ENCODE peak calls at places on chromosomes 6 and 20, in four cellular contexts. One of them, this sample, is unnamed.

GRCh38 chr6:162261598-162261997 is 466.0 kb downstream of the PRKN start:
- DNase-seq in activated CD4-positive, alpha-beta T cell treated with anti-CD3 and anti-CD28 coated beads, Interleukin-2, amount 50 U/mL, for 1 hour: no peak
- DNase-seq in mesenchymal stem cell: no peak
- DNase-seq in stimulated activated CD8-positive, alpha-beta memory T cell treated with anti-CD3 and anti-CD28 coated beads, Interleukin-2, amount 100 ng/mL, for 1 hour: no peak
- DNase-seq in this sample: no peak

GRCh38 chr6:167691566-167692312 is 135.0 kb upstream of the AFDN start:
- DNase-seq in activated CD4-positive, alpha-beta T cell treated with anti-CD3 and anti-CD28 coated beads, Interleukin-2, amount 50 U/mL, for 1 hour: no peak
- DNase-seq in mesenchymal stem cell: peak
- DNase-seq in stimulated activated CD8-positive, alpha-beta memory T cell treated with anti-CD3 and anti-CD28 coated beads, Interleukin-2, amount 100 ng/mL, for 1 hour: no peak
- DNase-seq in this sample: no peak

GRCh38 chr6:137363805-137364138 is 130.4 kb downstream of the OLIG3 start:
- DNase-seq in activated CD4-positive, alpha-beta T cell treated with anti-CD3 and anti-CD28 coated beads, Interleukin-2, amount 50 U/mL, for 1 hour: no peak
- DNase-seq in stimulated activated CD8-positive, alpha-beta memory T cell treated with anti-CD3 and anti-CD28 coated beads, Interleukin-2, amount 100 ng/mL, for 1 hour: no peak
- DNase-seq in mesenchymal stem cell: no peak
- DNase-seq in this sample: no peak

GRCh38 chr6:80143312-80143960 is 37.0 kb downstream of the BCKDHB start:
- DNase-seq in stimulated activated CD8-positive, alpha-beta memory T cell treated with anti-CD3 and anti-CD28 coated beads, Interleukin-2, amount 100 ng/mL, for 1 hour: no peak
- DNase-seq in mesenchymal stem cell: peak
- DNase-seq in activated CD4-positive, alpha-beta T cell treated with anti-CD3 and anti-CD28 coated beads, Interleukin-2, amount 50 U/mL, for 1 hour: no peak
- DNase-seq in this sample: peak

GRCh38 chr6:4588163-4588562 is 188.0 kb upstream of the CDYL start:
- DNase-seq in activated CD4-positive, alpha-beta T cell treated with anti-CD3 and anti-CD28 coated beads, Interleukin-2, amount 50 U/mL, for 1 hour: no peak
- DNase-seq in stimulated activated CD8-positive, alpha-beta memory T cell treated with anti-CD3 and anti-CD28 coated beads, Interleukin-2, amount 100 ng/mL, for 1 hour: no peak
- DNase-seq in mesenchymal stem cell: no peak
- DNase-seq in this sample: no peak

GRCh38 chr20:23050847-23051627 is 1.6 kb upstream of the THBD start:
- DNase-seq in stimulated activated CD8-positive, alpha-beta memory T cell treated with anti-CD3 and anti-CD28 coated beads, Interleukin-2, amount 100 ng/mL, for 1 hour: no peak
- DNase-seq in mesenchymal stem cell: peak
- DNase-seq in activated CD4-positive, alpha-beta T cell treated with anti-CD3 and anti-CD28 coated beads, Interleukin-2, amount 50 U/mL, for 1 hour: no peak
- DNase-seq in this sample: peak

GRCh38 chr6:44029489-44030185 is 97.6 kb downstream of the MRPL14 start:
- DNase-seq in activated CD4-positive, alpha-beta T cell treated with anti-CD3 and anti-CD28 coated beads, Interleukin-2, amount 50 U/mL, for 1 hour: no peak
- DNase-seq in stimulated activated CD8-positive, alpha-beta memory T cell treated with anti-CD3 and anti-CD28 coated beads, Interleukin-2, amount 100 ng/mL, for 1 hour: no peak
- DNase-seq in mesenchymal stem cell: no peak
- DNase-seq in this sample: no peak

GRCh38 chr6:80282913-80283554 is 176.6 kb downstream of the BCKDHB start:
- DNase-seq in activated CD4-positive, alpha-beta T cell treated with anti-CD3 and anti-CD28 coated beads, Interleukin-2, amount 50 U/mL, for 1 hour: no peak
- DNase-seq in stimulated activated CD8-positive, alpha-beta memory T cell treated with anti-CD3 and anti-CD28 coated beads, Interleukin-2, amount 100 ng/mL, for 1 hour: no peak
- DNase-seq in mesenchymal stem cell: no peak
- DNase-seq in this sample: no peak

GRCh38 chr6:154459513-154459912 is 51.0 kb downstream of the CNKSR3 start:
- DNase-seq in mesenchymal stem cell: no peak
- DNase-seq in stimulated activated CD8-positive, alpha-beta memory T cell treated with anti-CD3 and anti-CD28 coated beads, Interleukin-2, amount 100 ng/mL, for 1 hour: no peak
- DNase-seq in activated CD4-positive, alpha-beta T cell treated with anti-CD3 and anti-CD28 coated beads, Interleukin-2, amount 50 U/mL, for 1 hour: no peak
- DNase-seq in this sample: peak

GRCh38 chr6:149138699-149139294 is 178.7 kb upstream of the TAB2 start:
- DNase-seq in stimulated activated CD8-positive, alpha-beta memory T cell treated with anti-CD3 and anti-CD28 coated beads, Interleukin-2, amount 100 ng/mL, for 1 hour: no peak
- DNase-seq in activated CD4-positive, alpha-beta T cell treated with anti-CD3 and anti-CD28 coated beads, Interleukin-2, amount 50 U/mL, for 1 hour: no peak
- DNase-seq in mesenchymal stem cell: no peak
- DNase-seq in this sample: no peak

GRCh38 chr6:14783594-14783993 is 462.3 kb upstream of the JARID2 start:
- DNase-seq in mesenchymal stem cell: no peak
- DNase-seq in stimulated activated CD8-positive, alpha-beta memory T cell treated with anti-CD3 and anti-CD28 coated beads, Interleukin-2, amount 100 ng/mL, for 1 hour: no peak
- DNase-seq in activated CD4-positive, alpha-beta T cell treated with anti-CD3 and anti-CD28 coated beads, Interleukin-2, amount 50 U/mL, for 1 hour: no peak
- DNase-seq in this sample: no peak

GRCh38 chr6:111555041-111555440 is 50.6 kb downstream of the TRAF3IP2 start:
- DNase-seq in activated CD4-positive, alpha-beta T cell treated with anti-CD3 and anti-CD28 coated beads, Interleukin-2, amount 50 U/mL, for 1 hour: no peak
- DNase-seq in mesenchymal stem cell: no peak
- DNase-seq in stimulated activated CD8-positive, alpha-beta memory T cell treated with anti-CD3 and anti-CD28 coated beads, Interleukin-2, amount 100 ng/mL, for 1 hour: no peak
- DNase-seq in this sample: no peak

GRCh38 chr6:164628302-164628931 is 681.0 kb downstream of the C6orf118 start:
- DNase-seq in stimulated activated CD8-positive, alpha-beta memory T cell treated with anti-CD3 and anti-CD28 coated beads, Interleukin-2, amount 100 ng/mL, for 1 hour: no peak
- DNase-seq in activated CD4-positive, alpha-beta T cell treated with anti-CD3 and anti-CD28 coated beads, Interleukin-2, amount 50 U/mL, for 1 hour: no peak
- DNase-seq in mesenchymal stem cell: peak
- DNase-seq in this sample: no peak

GRCh38 chr20:31475032-31475431 is at the start of the genes DEFB124 and REM1:
- DNase-seq in mesenchymal stem cell: no peak
- DNase-seq in stimulated activated CD8-positive, alpha-beta memory T cell treated with anti-CD3 and anti-CD28 coated beads, Interleukin-2, amount 100 ng/mL, for 1 hour: no peak
- DNase-seq in activated CD4-positive, alpha-beta T cell treated with anti-CD3 and anti-CD28 coated beads, Interleukin-2, amount 50 U/mL, for 1 hour: no peak
- DNase-seq in this sample: no peak

GRCh38 chr6:147676468-147676867 is 168.0 kb downstream of the SAMD5 start:
- DNase-seq in activated CD4-positive, alpha-beta T cell treated with anti-CD3 and anti-CD28 coated beads, Interleukin-2, amount 50 U/mL, for 1 hour: no peak
- DNase-seq in stimulated activated CD8-positive, alpha-beta memory T cell treated with anti-CD3 and anti-CD28 coated beads, Interleukin-2, amount 100 ng/mL, for 1 hour: no peak
- DNase-seq in mesenchymal stem cell: no peak
- DNase-seq in this sample: no peak

GRCh38 chr20:12072221-12072944 is 154.7 kb downstream of the BTBD3 start:
- DNase-seq in activated CD4-positive, alpha-beta T cell treated with anti-CD3 and anti-CD28 coated beads, Interleukin-2, amount 50 U/mL, for 1 hour: no peak
- DNase-seq in mesenchymal stem cell: no peak
- DNase-seq in stimulated activated CD8-positive, alpha-beta memory T cell treated with anti-CD3 and anti-CD28 coated beads, Interleukin-2, amount 100 ng/mL, for 1 hour: no peak
- DNase-seq in this sample: no peak

GRCh38 chr20:137668-138131 is 4.7 kb upstream of the DEFB126 start:
- DNase-seq in stimulated activated CD8-positive, alpha-beta memory T cell treated with anti-CD3 and anti-CD28 coated beads, Interleukin-2, amount 100 ng/mL, for 1 hour: no peak
- DNase-seq in activated CD4-positive, alpha-beta T cell treated with anti-CD3 and anti-CD28 coated beads, Interleukin-2, amount 50 U/mL, for 1 hour: no peak
- DNase-seq in mesenchymal stem cell: peak
- DNase-seq in this sample: peak

GRCh38 chr6:113734886-113735481 is 122.2 kb upstream of the MARCKS start:
- DNase-seq in mesenchymal stem cell: peak
- DNase-seq in stimulated activated CD8-positive, alpha-beta memory T cell treated with anti-CD3 and anti-CD28 coated beads, Interleukin-2, amount 100 ng/mL, for 1 hour: no peak
- DNase-seq in activated CD4-positive, alpha-beta T cell treated with anti-CD3 and anti-CD28 coated beads, Interleukin-2, amount 50 U/mL, for 1 hour: no peak
- DNase-seq in this sample: peak

GRCh38 chr6:36378936-36379335 is 8.5 kb downstream of the ETV7 start:
- DNase-seq in stimulated activated CD8-positive, alpha-beta memory T cell treated with anti-CD3 and anti-CD28 coated beads, Interleukin-2, amount 100 ng/mL, for 1 hour: no peak
- DNase-seq in activated CD4-positive, alpha-beta T cell treated with anti-CD3 and anti-CD28 coated beads, Interleukin-2, amount 50 U/mL, for 1 hour: no peak
- DNase-seq in mesenchymal stem cell: no peak
- DNase-seq in this sample: no peak

This sample was measured in MV-4-11.